ENCODE peak calls at places on chromosomes 16 and 17, in eight cellular contexts. N is heart left ventricle; K is right lobe of liver; R is fibroblast of lung; I is keratinocyte; V is lower lobe of right lung; Y is endodermal cell; J is CD8-positive, alpha-beta T cell. M is an unnamed sample. For H3K27me3 and H3K36me3, the result is how much of the 10 kb centered on the place peaks cover.

GRCh38 chr17:57365420-57365819 is 109.1 kb downstream of the MSI2 start:
- DNase-seq in R (no peak), V (no peak), N (no peak), Y (no peak), I (no peak), K (no peak), J (no peak), M (no peak)

GRCh38 chr17:67821871-67822367 is 3.4 kb upstream of the BPTF start:
- DNase-seq in V (no peak), N (no peak), K (peak), J (no peak), I (no peak), Y (no peak), R (no peak), M (no peak)

GRCh38 chr16:1912215-1912543 is 6.0 kb downstream of the HS3ST6 start:
- DNase-seq in K (no peak), V (no peak), R (no peak), N (no peak), I (no peak), J (no peak), Y (no peak), M (no peak)

GRCh38 chr17:41254861-41255260 is 323 bp upstream of the KRTAP9-9 start:
- DNase-seq in Y (no peak), V (no peak), N (no peak), R (no peak), K (no peak), J (no peak), I (no peak), M (no peak)

GRCh38 chr17:281365-281999 is 71.1 kb downstream of the RPH3AL start:
- DNase-seq in V (peak), Y (no peak), I (no peak), K (peak), R (no peak), J (no peak), N (peak), M (no peak)

GRCh38 chr17:44878627-44879221 is 20.5 kb downstream of the EFTUD2 start:
- DNase-seq in N (no peak), R (peak), V (no peak), J (no peak), I (no peak), K (no peak), Y (peak), M (no peak)

GRCh38 chr17:74404802-74405201 is 27.1 kb upstream of the GPRC5C start:
- DNase-seq in Y (no peak), N (no peak), R (no peak), V (no peak), I (no peak), J (no peak), K (no peak), M (no peak)

GRCh38 chr16:21663889-21664647 is at the start of gene OTOA:
- DNase-seq in V (no peak), Y (peak), I (no peak), K (no peak), R (no peak), J (no peak), N (no peak), M (no peak)

GRCh38 chr16:2428051-2428786 is 1.0 kb upstream of the CCNF start:
- DNase-seq in N (peak), V (no peak), J (no peak), K (no peak), I (no peak), R (peak), Y (peak), M (peak)

GRCh38 chr17:47852113-47852949 is 1.4 kb upstream of the SP6 start:
- DNase-seq in V (no peak), Y (no peak), K (no peak), I (no peak), J (no peak), N (peak), R (no peak), M (no peak)

GRCh38 chr16:78183886-78184553 is 84.6 kb downstream of the WWOX start:
- DNase-seq in V (no peak), K (no peak), I (no peak), N (no peak), R (peak), J (no peak), Y (no peak), M (peak)

GRCh38 chr16:86355538-86355937 is 154.8 kb upstream of the FOXF1 start:
- DNase-seq in K (no peak), V (no peak), I (no peak), N (no peak), Y (no peak), J (no peak), R (peak), M (peak)

GRCh38 chr16:75053791-75054555 is 55.1 kb downstream of the ZNRF1 start:
- DNase-seq in Y (no peak), R (no peak), N (peak), I (no peak), K (peak), V (peak), J (no peak), M (no peak)

GRCh38 chr17:65345261-65346060 is 208.3 kb downstream of the RGS9 start:
- DNase-seq in J (no peak), N (no peak), Y (no peak), I (no peak), K (no peak), V (no peak), R (no peak), M (peak)

GRCh38 chr17:40561294-40561870 is 3.9 kb downstream of the CCR7 start:
- DNase-seq in I (no peak), K (no peak), J (no peak), Y (no peak), R (no peak), N (no peak), V (no peak), M (no peak)

GRCh38 chr16:72924918-72925630 is 122.9 kb downstream of the ZFHX3 start:
- DNase-seq in K (peak), Y (no peak), V (no peak), N (no peak), I (no peak), J (no peak), R (no peak), M (no peak)

GRCh38 chr16:81778861-81779539 is at the start of gene PLCG2:
- DNase-seq in V (peak), I (peak), N (peak), J (peak), K (peak), Y (peak), R (peak), M (peak)

GRCh38 chr17:82737981-82738877 is 2.8 kb downstream of the FN3K start:
- DNase-seq in V (peak), K (peak), I (no peak), Y (peak), J (no peak), N (peak), R (no peak), M (peak)

DNA sequence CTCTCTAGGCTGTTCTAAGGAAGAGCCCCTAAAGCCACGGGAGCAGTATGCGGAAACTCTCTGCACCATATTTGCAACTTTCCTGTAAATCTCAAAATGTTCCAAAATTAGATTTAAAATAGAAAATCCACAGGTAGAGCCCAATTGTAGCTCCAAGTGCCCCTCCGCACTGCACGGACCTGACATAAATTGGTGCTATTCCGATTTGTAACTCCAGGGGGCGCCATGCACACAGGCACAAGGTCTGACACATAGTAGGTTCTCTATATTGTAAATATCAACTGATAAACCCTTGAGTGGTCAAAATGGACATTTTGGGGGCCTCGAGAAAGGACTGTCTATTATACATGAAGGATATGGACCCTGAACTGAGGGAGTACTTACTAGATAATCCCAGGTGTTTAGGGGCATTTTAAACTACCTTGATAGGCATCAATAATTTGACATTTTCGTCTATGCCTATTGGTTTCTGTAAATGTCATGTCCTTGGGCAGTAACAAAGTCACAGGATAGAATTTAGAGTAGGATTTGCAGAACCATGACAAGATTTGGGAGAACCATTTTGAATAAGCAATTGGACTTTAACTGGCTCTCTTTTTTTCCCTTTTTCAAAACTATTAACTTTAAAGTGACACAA is 36.6 kb upstream of the TMEM132E start:
- DNase-seq in V (peak), K (no peak), N (peak), J (peak), I (no peak), R (peak), Y (peak), M (no peak)
- H3K27me3 ChIP-seq in V (under half), K (under half), N (under half), J (under half), I (under half), R (under half), Y (half or more), M (under half)

DNA sequence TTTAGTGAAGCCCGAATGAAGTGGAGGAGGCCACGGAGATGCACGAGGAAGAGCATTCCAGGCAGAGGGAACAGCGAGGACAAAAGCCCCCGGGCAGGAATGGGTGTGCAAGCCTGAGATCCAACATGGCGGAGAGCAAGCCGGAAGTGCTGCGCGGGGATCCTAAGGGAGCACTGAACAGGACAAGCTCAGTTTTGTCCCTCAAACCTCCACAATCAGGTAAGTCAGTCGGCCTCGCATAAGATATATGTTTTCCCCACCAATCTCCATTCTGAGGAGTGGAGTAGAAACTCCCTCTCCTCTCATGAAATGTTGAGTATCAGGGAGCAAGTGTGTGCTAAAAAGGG is 32.9 kb upstream of the USP22 start:
- DNase-seq in V (no peak), K (no peak), N (no peak), J (no peak), R (no peak), I (no peak), Y (no peak), M (no peak)
- H3K4me3 ChIP-seq in V (no peak), K (no peak), N (peak), J (no peak), R (no peak), I (no peak), Y (no peak), M (no peak)

GRCh38 chr17:64008346-64008745 is 10.2 kb downstream of the PRR29 start:
- DNase-seq in I (no peak), K (no peak), J (no peak), V (no peak), N (no peak), R (no peak), Y (no peak), M (no peak)
- H3K36me3 ChIP-seq in I (under half), K (under half), J (under half), V (under half), N (under half), R (under half), Y (under half), M (under half)

GRCh38 chr17:37745801-37746426 is 1.1 kb upstream of the HNF1B start:
- DNase-seq in I (no peak), V (no peak), R (no peak), K (no peak), N (no peak), J (no peak), Y (no peak), M (no peak)

GRCh38 chr17:37743875-37744632 is 805 bp downstream of the HNF1B start:
- DNase-seq in V (peak), J (no peak), R (no peak), K (peak), I (no peak), Y (peak), N (no peak), M (no peak)

GRCh38 chr17:37744633-37744927 is 279 bp downstream of the HNF1B start:
- DNase-seq in Y (no peak), I (no peak), N (no peak), K (no peak), V (no peak), J (no peak), R (no peak), M (no peak)

GRCh38 chr17:37746617-37747016 is 1.8 kb upstream of the HNF1B start:
- DNase-seq in V (no peak), K (no peak), Y (no peak), J (no peak), N (no peak), I (no peak), R (no peak), M (no peak)

GRCh38 chr17:37744961-37745800 is at the start of gene HNF1B:
- DNase-seq in K (peak), J (no peak), V (peak), R (no peak), I (no peak), N (no peak), Y (peak), M (no peak)
- H3K27me3 ChIP-seq in K (under half), J (under half), V (half or more), R (half or more), I (half or more), N (half or more), Y (under half), M (under half)

GRCh38 chr16:19960183-19960582 is 75.5 kb upstream of the GPRC5B start:
- DNase-seq in Y (no peak), K (no peak), N (no peak), J (no peak), R (no peak), V (no peak), I (no peak), M (no peak)

GRCh38 chr16:19967963-19968362 is 83.3 kb upstream of the GPRC5B start:
- DNase-seq in N (no peak), R (no peak), J (no peak), Y (no peak), V (no peak), I (no peak), K (no peak), M (no peak)

GRCh38 chr16:19959736-19960135 is 75.1 kb upstream of the GPRC5B start:
- DNase-seq in J (no peak), I (no peak), R (no peak), N (no peak), V (no peak), Y (no peak), K (no peak), M (no peak)

GRCh38 chr16:19967561-19967960 is 82.9 kb upstream of the GPRC5B start:
- DNase-seq in K (no peak), J (no peak), R (no peak), I (no peak), N (no peak), Y (no peak), V (no peak), M (no peak)

GRCh38 chr16:19963306-19963705 is 78.7 kb upstream of the GPRC5B start:
- DNase-seq in Y (peak), J (no peak), I (no peak), R (no peak), N (peak), V (no peak), K (no peak), M (peak)
- H3K4me3 ChIP-seq in Y (no peak), J (no peak), I (no peak), R (no peak), N (no peak), V (no peak), K (no peak), M (no peak)

GRCh38 chr16:71675380-71675779 is 49.1 kb downstream of the PHLPP2 start:
- DNase-seq in Y (no peak), V (no peak), K (no peak), N (no peak), R (peak), J (no peak), I (no peak), M (no peak)
- H3K36me3 ChIP-seq in Y (half or more), V (half or more), K (under half), N (half or more), R (under half), J (under half), I (under half), M (under half)

GRCh38 chr17:61556224-61557188 is 34.5 kb downstream of the NACA2 start:
- DNase-seq in R (peak), J (no peak), N (no peak), V (no peak), I (no peak), Y (no peak), K (no peak), M (peak)

GRCh38 chr17:61555127-61555531 is 35.9 kb downstream of the NACA2 start:
- DNase-seq in N (no peak), K (no peak), J (no peak), Y (no peak), I (no peak), V (no peak), R (no peak), M (no peak)

GRCh38 chr17:61560071-61560470 is 30.9 kb downstream of the NACA2 start:
- DNase-seq in R (no peak), J (no peak), V (no peak), I (no peak), Y (no peak), K (no peak), N (no peak), M (no peak)

GRCh38 chr17:61551255-61551742 is 39.7 kb downstream of the NACA2 start:
- DNase-seq in J (no peak), Y (no peak), R (peak), K (no peak), V (no peak), I (no peak), N (no peak), M (no peak)

DNA sequence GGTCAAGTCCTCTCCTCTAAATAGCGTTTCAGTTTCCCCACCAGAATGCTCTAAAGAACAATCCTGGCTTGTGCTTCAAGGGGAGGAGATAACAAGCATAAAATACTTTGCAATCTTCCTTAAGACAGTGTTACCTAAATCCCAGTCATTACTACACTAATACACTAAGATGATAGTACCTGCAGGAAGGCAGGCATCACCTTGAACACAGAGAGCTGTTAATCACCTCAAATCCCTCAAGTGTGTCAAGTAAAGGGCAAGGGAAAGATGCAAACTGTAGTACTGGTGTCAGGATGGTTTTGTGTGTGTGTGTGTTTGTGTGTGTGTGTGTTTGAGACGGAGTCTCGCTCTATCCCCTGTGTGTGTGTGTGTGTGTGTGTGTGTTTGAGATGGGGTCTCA is 36.8 kb downstream of the NACA2 start:
- DNase-seq in V (no peak), N (no peak), J (no peak), I (no peak), K (no peak), R (no peak), Y (no peak), M (no peak)
- H3K27me3 ChIP-seq in V (under half), N (under half), J (under half), I (under half), K (under half), R (under half), Y (under half), M (under half)

GRCh38 chr17:34637548-34638525 is 58.5 kb downstream of the TMEM132E start:
- DNase-seq in K (peak), N (peak), I (peak), V (peak), Y (peak), R (peak), J (peak), M (peak)
- H3K4me3 ChIP-seq in K (no peak), N (peak), I (no peak), V (peak), Y (no peak), R (no peak), J (peak), M (no peak)

GRCh38 chr17:75722542-75723095 is 1.4 kb downstream of the ITGB4 start:
- DNase-seq in R (no peak), K (no peak), N (no peak), I (no peak), V (peak), Y (no peak), J (no peak), M (no peak)
- H3K36me3 ChIP-seq in R (under half), K (under half), N (under half), I (under half), V (under half), Y (under half), J (under half), M (under half)

M was measured in MG63.